ENCODE peak calls at places on chromosomes 6 and 20, in ten cellular contexts. N is HS-27A; F is activated naive CD4-positive, alpha-beta T cell; S is progenitor cell of endocrine pancreas; I is upper lobe of right lung; E is DMS153; Y is stimulated activated CD4-positive, alpha-beta T cell treated with anti-CD3 and anti-CD28 coated beads, Interleukin-12 subunit alpha, Interleukin-12 subunit beta, amount 100 ng/mL, for 24 hours; W is T-helper 9 cell; C is stimulated activated naive CD4-positive, alpha-beta T cell treated with Interleukin-2 at 50 U/mL for 16 hours; O is SW 1271. J is an unnamed sample.

GRCh38 chr20:63856111-63856511 is 5.2 kb upstream of the ABHD16B start:
- DNase-seq in C (no peak), W (no peak), S (no peak), E (no peak), F (no peak), I (no peak), Y (no peak), O (no peak), N (no peak), J (no peak)

GRCh38 chr6:3876866-3877265 is 27.7 kb downstream of the FAM50B start:
- DNase-seq in Y (no peak), C (no peak), N (no peak), F (no peak), S (no peak), E (no peak), I (no peak), W (no peak), O (no peak), J (no peak)

GRCh38 chr6:35489995-35490791 is 6.7 kb downstream of the TEAD3 start:
- DNase-seq in S (peak), O (no peak), E (no peak), N (no peak), W (no peak), F (no peak), C (no peak), I (peak), Y (no peak), J (no peak)

GRCh38 chr20:62989201-62989601 is 17.6 kb downstream of the BHLHE23 start:
- DNase-seq in C (peak), E (no peak), I (no peak), F (no peak), W (no peak), S (no peak), O (no peak), Y (no peak), N (no peak), J (no peak)

GRCh38 chr6:135182993-135183531 is 2.0 kb downstream of the MYB start:
- DNase-seq in N (no peak), W (peak), I (peak), Y (peak), C (peak), E (peak), S (peak), O (no peak), F (peak), J (peak)

GRCh38 chr20:17786221-17786718 is 86.5 kb downstream of the BANF2 start:
- DNase-seq in I (no peak), Y (no peak), O (no peak), N (no peak), C (no peak), W (no peak), E (no peak), S (no peak), F (no peak), J (no peak)

GRCh38 chr20:12395404-12396159 is 477.9 kb downstream of the BTBD3 start:
- DNase-seq in Y (no peak), C (no peak), W (no peak), I (no peak), E (no peak), O (no peak), F (no peak), S (no peak), N (no peak), J (no peak)

GRCh38 chr6:157579467-157580031 is 198.6 kb downstream of the ZDHHC14 start:
- DNase-seq in O (no peak), I (no peak), F (no peak), C (no peak), E (no peak), N (no peak), S (no peak), Y (no peak), W (no peak), J (no peak)

GRCh38 chr6:108945686-108946158 is 97.5 kb downstream of the ARMC2 start:
- DNase-seq in C (no peak), N (no peak), O (no peak), W (no peak), E (no peak), F (no peak), S (no peak), I (peak), Y (no peak), J (no peak)

J was measured in GM12864.